ENCODE peak calls at places on chromosomes 12 and 14, in nine cellular contexts. One of them, this sample, is unnamed.

GRCh38 chr12:43306066-43306465 is 245.9 kb downstream of the ADAMTS20 start:
- DNase-seq in fibroblast of the aortic adventitia: peak
- DNase-seq in bronchial epithelial cell: peak
- DNase-seq in kidney: no peak
- DNase-seq in glutamatergic neuron: no peak
- DNase-seq in CD4-positive, alpha-beta T cell: no peak
- DNase-seq in progenitor cell of endocrine pancreas: no peak
- DNase-seq in dorsolateral prefrontal cortex: no peak
- DNase-seq in RWPE1: peak
- DNase-seq in this sample: no peak

GRCh38 chr12:52243264-52243773 is 10.3 kb downstream of the KRT7 start:
- DNase-seq in fibroblast of the aortic adventitia: peak
- DNase-seq in bronchial epithelial cell: peak
- DNase-seq in kidney: no peak
- DNase-seq in glutamatergic neuron: no peak
- DNase-seq in CD4-positive, alpha-beta T cell: no peak
- DNase-seq in progenitor cell of endocrine pancreas: no peak
- DNase-seq in dorsolateral prefrontal cortex: no peak
- DNase-seq in RWPE1: no peak
- DNase-seq in this sample: no peak

GRCh38 chr12:32290411-32290810 is 108.9 kb upstream of the FGD4 start:
- DNase-seq in fibroblast of the aortic adventitia: peak
- DNase-seq in bronchial epithelial cell: peak
- DNase-seq in kidney: no peak
- DNase-seq in glutamatergic neuron: no peak
- DNase-seq in CD4-positive, alpha-beta T cell: no peak
- DNase-seq in progenitor cell of endocrine pancreas: no peak
- DNase-seq in dorsolateral prefrontal cortex: no peak
- DNase-seq in RWPE1: peak
- DNase-seq in this sample: no peak

GRCh38 chr12:503111-503761 is 43.5 kb downstream of the B4GALNT3 start:
- DNase-seq in fibroblast of the aortic adventitia: no peak
- DNase-seq in bronchial epithelial cell: peak
- DNase-seq in kidney: peak
- DNase-seq in glutamatergic neuron: no peak
- DNase-seq in CD4-positive, alpha-beta T cell: no peak
- DNase-seq in progenitor cell of endocrine pancreas: peak
- DNase-seq in dorsolateral prefrontal cortex: no peak
- DNase-seq in RWPE1: peak
- DNase-seq in this sample: no peak

GRCh38 chr12:12986775-12987332 is 13.2 kb downstream of the HEBP1 start:
- DNase-seq in fibroblast of the aortic adventitia: no peak
- DNase-seq in bronchial epithelial cell: no peak
- DNase-seq in kidney: no peak
- DNase-seq in glutamatergic neuron: no peak
- DNase-seq in CD4-positive, alpha-beta T cell: no peak
- DNase-seq in progenitor cell of endocrine pancreas: no peak
- DNase-seq in dorsolateral prefrontal cortex: no peak
- DNase-seq in RWPE1: no peak
- DNase-seq in this sample: no peak

GRCh38 chr12:61414470-61414869 is 845.7 kb upstream of the USP15 start:
- DNase-seq in fibroblast of the aortic adventitia: no peak
- DNase-seq in bronchial epithelial cell: peak
- DNase-seq in kidney: no peak
- DNase-seq in glutamatergic neuron: no peak
- DNase-seq in CD4-positive, alpha-beta T cell: no peak
- DNase-seq in progenitor cell of endocrine pancreas: no peak
- DNase-seq in dorsolateral prefrontal cortex: no peak
- DNase-seq in RWPE1: no peak
- DNase-seq in this sample: no peak

GRCh38 chr14:92880851-92881250 is 42.1 kb upstream of the CHGA start:
- DNase-seq in fibroblast of the aortic adventitia: peak
- DNase-seq in bronchial epithelial cell: peak
- DNase-seq in kidney: no peak
- DNase-seq in glutamatergic neuron: no peak
- DNase-seq in CD4-positive, alpha-beta T cell: no peak
- DNase-seq in progenitor cell of endocrine pancreas: no peak
- DNase-seq in dorsolateral prefrontal cortex: no peak
- DNase-seq in RWPE1: peak
- DNase-seq in this sample: no peak

GRCh38 chr12:32947203-32947795 is 50.7 kb upstream of the PKP2 start:
- DNase-seq in fibroblast of the aortic adventitia: peak
- DNase-seq in bronchial epithelial cell: peak
- DNase-seq in kidney: no peak
- DNase-seq in glutamatergic neuron: no peak
- DNase-seq in CD4-positive, alpha-beta T cell: no peak
- DNase-seq in progenitor cell of endocrine pancreas: no peak
- DNase-seq in dorsolateral prefrontal cortex: no peak
- DNase-seq in RWPE1: peak
- DNase-seq in this sample: no peak

GRCh38 chr12:4555804-4556203 is 6.2 kb upstream of the DYRK4 start:
- DNase-seq in fibroblast of the aortic adventitia: peak
- DNase-seq in bronchial epithelial cell: peak
- DNase-seq in kidney: no peak
- DNase-seq in glutamatergic neuron: no peak
- DNase-seq in CD4-positive, alpha-beta T cell: no peak
- DNase-seq in progenitor cell of endocrine pancreas: no peak
- DNase-seq in dorsolateral prefrontal cortex: no peak
- DNase-seq in RWPE1: no peak
- DNase-seq in this sample: no peak

GRCh38 chr14:21001218-21001617 is 2.1 kb downstream of the SLC39A2 start:
- DNase-seq in fibroblast of the aortic adventitia: no peak
- DNase-seq in bronchial epithelial cell: no peak
- DNase-seq in kidney: no peak
- DNase-seq in glutamatergic neuron: no peak
- DNase-seq in CD4-positive, alpha-beta T cell: no peak
- DNase-seq in progenitor cell of endocrine pancreas: no peak
- DNase-seq in dorsolateral prefrontal cortex: no peak
- DNase-seq in RWPE1: no peak
- DNase-seq in this sample: no peak

GRCh38 chr12:41521872-41522379 is 333.8 kb downstream of the PDZRN4 start:
- DNase-seq in fibroblast of the aortic adventitia: peak
- DNase-seq in bronchial epithelial cell: peak
- DNase-seq in kidney: no peak
- DNase-seq in glutamatergic neuron: no peak
- DNase-seq in CD4-positive, alpha-beta T cell: no peak
- DNase-seq in progenitor cell of endocrine pancreas: no peak
- DNase-seq in dorsolateral prefrontal cortex: no peak
- DNase-seq in RWPE1: peak
- DNase-seq in this sample: no peak

GRCh38 chr14:53536446-53536845 is 383.3 kb upstream of the DDHD1 start:
- DNase-seq in fibroblast of the aortic adventitia: no peak
- DNase-seq in bronchial epithelial cell: no peak
- DNase-seq in kidney: no peak
- DNase-seq in glutamatergic neuron: no peak
- DNase-seq in CD4-positive, alpha-beta T cell: no peak
- DNase-seq in progenitor cell of endocrine pancreas: no peak
- DNase-seq in dorsolateral prefrontal cortex: no peak
- DNase-seq in RWPE1: no peak
- DNase-seq in this sample: no peak

GRCh38 chr14:53539489-53540126 is 386.5 kb upstream of the DDHD1 start:
- DNase-seq in fibroblast of the aortic adventitia: peak
- DNase-seq in bronchial epithelial cell: peak
- DNase-seq in kidney: peak
- DNase-seq in glutamatergic neuron: peak
- DNase-seq in CD4-positive, alpha-beta T cell: no peak
- DNase-seq in progenitor cell of endocrine pancreas: peak
- DNase-seq in dorsolateral prefrontal cortex: peak
- DNase-seq in RWPE1: peak
- DNase-seq in this sample: peak

GRCh38 chr14:53538316-53538851 is 385.3 kb upstream of the DDHD1 start:
- DNase-seq in fibroblast of the aortic adventitia: peak
- DNase-seq in bronchial epithelial cell: no peak
- DNase-seq in kidney: no peak
- DNase-seq in glutamatergic neuron: no peak
- DNase-seq in CD4-positive, alpha-beta T cell: no peak
- DNase-seq in progenitor cell of endocrine pancreas: no peak
- DNase-seq in dorsolateral prefrontal cortex: no peak
- DNase-seq in RWPE1: no peak
- DNase-seq in this sample: no peak

GRCh38 chr14:53534841-53535240 is 381.7 kb upstream of the DDHD1 start:
- DNase-seq in fibroblast of the aortic adventitia: no peak
- DNase-seq in bronchial epithelial cell: no peak
- DNase-seq in kidney: no peak
- DNase-seq in glutamatergic neuron: no peak
- DNase-seq in CD4-positive, alpha-beta T cell: no peak
- DNase-seq in progenitor cell of endocrine pancreas: no peak
- DNase-seq in dorsolateral prefrontal cortex: no peak
- DNase-seq in RWPE1: no peak
- DNase-seq in this sample: no peak

GRCh38 chr14:53537421-53538315 is 384.5 kb upstream of the DDHD1 start:
- DNase-seq in fibroblast of the aortic adventitia: peak
- DNase-seq in bronchial epithelial cell: no peak
- DNase-seq in kidney: no peak
- DNase-seq in glutamatergic neuron: no peak
- DNase-seq in CD4-positive, alpha-beta T cell: no peak
- DNase-seq in progenitor cell of endocrine pancreas: no peak
- DNase-seq in dorsolateral prefrontal cortex: no peak
- DNase-seq in RWPE1: no peak
- DNase-seq in this sample: no peak
- TF ChIP-seq CTCF in fibroblast of the aortic adventitia: no peak
- TF ChIP-seq CTCF in bronchial epithelial cell: no peak
- TF ChIP-seq CTCF in kidney: no peak
- TF ChIP-seq CTCF in glutamatergic neuron: no peak
- TF ChIP-seq CTCF in CD4-positive, alpha-beta T cell: no peak
- TF ChIP-seq CTCF in progenitor cell of endocrine pancreas: no peak
- TF ChIP-seq CTCF in dorsolateral prefrontal cortex: no peak
- TF ChIP-seq CTCF in RWPE1: no peak
- TF ChIP-seq CTCF in this sample: no peak

GRCh38 chr14:104252256-104253215 is 114.1 kb downstream of the KIF26A start:
- DNase-seq in fibroblast of the aortic adventitia: no peak
- DNase-seq in bronchial epithelial cell: no peak
- DNase-seq in kidney: peak
- DNase-seq in glutamatergic neuron: peak
- DNase-seq in CD4-positive, alpha-beta T cell: no peak
- DNase-seq in progenitor cell of endocrine pancreas: no peak
- DNase-seq in dorsolateral prefrontal cortex: peak
- DNase-seq in RWPE1: no peak
- DNase-seq in this sample: peak
- TF ChIP-seq CTCF in fibroblast of the aortic adventitia: no peak
- TF ChIP-seq CTCF in bronchial epithelial cell: no peak
- TF ChIP-seq CTCF in kidney: no peak
- TF ChIP-seq CTCF in glutamatergic neuron: no peak
- TF ChIP-seq CTCF in CD4-positive, alpha-beta T cell: no peak
- TF ChIP-seq CTCF in progenitor cell of endocrine pancreas: peak
- TF ChIP-seq CTCF in dorsolateral prefrontal cortex: no peak
- TF ChIP-seq CTCF in RWPE1: no peak
- TF ChIP-seq CTCF in this sample: no peak

GRCh38 chr12:53961025-53961761 is 6.5 kb downstream of the HOXC12 start:
- DNase-seq in fibroblast of the aortic adventitia: no peak
- DNase-seq in bronchial epithelial cell: no peak
- DNase-seq in kidney: peak
- DNase-seq in glutamatergic neuron: peak
- DNase-seq in CD4-positive, alpha-beta T cell: no peak
- DNase-seq in progenitor cell of endocrine pancreas: peak
- DNase-seq in dorsolateral prefrontal cortex: no peak
- DNase-seq in RWPE1: no peak
- DNase-seq in this sample: no peak
- TF ChIP-seq CTCF in fibroblast of the aortic adventitia: no peak
- TF ChIP-seq CTCF in bronchial epithelial cell: no peak
- TF ChIP-seq CTCF in kidney: no peak
- TF ChIP-seq CTCF in glutamatergic neuron: peak
- TF ChIP-seq CTCF in CD4-positive, alpha-beta T cell: no peak
- TF ChIP-seq CTCF in progenitor cell of endocrine pancreas: peak
- TF ChIP-seq CTCF in dorsolateral prefrontal cortex: no peak
- TF ChIP-seq CTCF in RWPE1: no peak
- TF ChIP-seq CTCF in this sample: no peak

DNA sequence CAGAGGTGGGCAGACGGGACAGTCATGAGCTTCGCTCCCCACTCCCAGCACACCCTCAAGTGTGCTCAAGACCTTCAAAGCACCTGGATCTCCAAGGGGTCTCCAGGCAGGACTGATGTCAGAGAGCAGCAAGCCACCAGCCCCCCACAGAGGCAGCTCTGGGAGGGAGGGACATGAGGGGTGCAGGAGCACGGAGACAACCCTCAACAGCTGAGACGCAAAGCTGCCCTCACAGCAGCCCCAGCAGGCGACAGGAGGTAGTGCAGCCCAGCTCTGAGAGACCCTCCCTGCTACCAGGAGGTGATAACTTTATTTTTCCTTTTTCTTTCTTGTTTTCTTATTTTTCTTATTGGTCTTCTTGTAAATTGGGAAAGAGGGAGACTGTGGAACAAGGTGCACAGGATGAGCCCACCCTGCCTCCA is 17.9 kb downstream of the SIVA1 start:
- DNase-seq in fibroblast of the aortic adventitia: no peak
- DNase-seq in bronchial epithelial cell: no peak
- DNase-seq in kidney: no peak
- DNase-seq in glutamatergic neuron: no peak
- DNase-seq in CD4-positive, alpha-beta T cell: no peak
- DNase-seq in progenitor cell of endocrine pancreas: no peak
- DNase-seq in dorsolateral prefrontal cortex: no peak
- DNase-seq in RWPE1: no peak
- DNase-seq in this sample: no peak
- TF ChIP-seq CTCF in fibroblast of the aortic adventitia: peak
- TF ChIP-seq CTCF in bronchial epithelial cell: peak
- TF ChIP-seq CTCF in kidney: peak
- TF ChIP-seq CTCF in glutamatergic neuron: peak
- TF ChIP-seq CTCF in CD4-positive, alpha-beta T cell: no peak
- TF ChIP-seq CTCF in progenitor cell of endocrine pancreas: peak
- TF ChIP-seq CTCF in dorsolateral prefrontal cortex: peak
- TF ChIP-seq CTCF in RWPE1: peak
- TF ChIP-seq CTCF in this sample: peak

GRCh38 chr14:58272589-58273372 is 25.6 kb upstream of the ARID4A start:
- DNase-seq in fibroblast of the aortic adventitia: peak
- DNase-seq in bronchial epithelial cell: peak
- DNase-seq in kidney: no peak
- DNase-seq in glutamatergic neuron: no peak
- DNase-seq in CD4-positive, alpha-beta T cell: no peak
- DNase-seq in progenitor cell of endocrine pancreas: no peak
- DNase-seq in dorsolateral prefrontal cortex: no peak
- DNase-seq in RWPE1: no peak
- DNase-seq in this sample: no peak
- TF ChIP-seq CTCF in fibroblast of the aortic adventitia: peak
- TF ChIP-seq CTCF in bronchial epithelial cell: peak
- TF ChIP-seq CTCF in kidney: no peak
- TF ChIP-seq CTCF in glutamatergic neuron: no peak
- TF ChIP-seq CTCF in CD4-positive, alpha-beta T cell: no peak
- TF ChIP-seq CTCF in progenitor cell of endocrine pancreas: peak
- TF ChIP-seq CTCF in dorsolateral prefrontal cortex: no peak
- TF ChIP-seq CTCF in RWPE1: no peak
- TF ChIP-seq CTCF in this sample: no peak

DNA sequence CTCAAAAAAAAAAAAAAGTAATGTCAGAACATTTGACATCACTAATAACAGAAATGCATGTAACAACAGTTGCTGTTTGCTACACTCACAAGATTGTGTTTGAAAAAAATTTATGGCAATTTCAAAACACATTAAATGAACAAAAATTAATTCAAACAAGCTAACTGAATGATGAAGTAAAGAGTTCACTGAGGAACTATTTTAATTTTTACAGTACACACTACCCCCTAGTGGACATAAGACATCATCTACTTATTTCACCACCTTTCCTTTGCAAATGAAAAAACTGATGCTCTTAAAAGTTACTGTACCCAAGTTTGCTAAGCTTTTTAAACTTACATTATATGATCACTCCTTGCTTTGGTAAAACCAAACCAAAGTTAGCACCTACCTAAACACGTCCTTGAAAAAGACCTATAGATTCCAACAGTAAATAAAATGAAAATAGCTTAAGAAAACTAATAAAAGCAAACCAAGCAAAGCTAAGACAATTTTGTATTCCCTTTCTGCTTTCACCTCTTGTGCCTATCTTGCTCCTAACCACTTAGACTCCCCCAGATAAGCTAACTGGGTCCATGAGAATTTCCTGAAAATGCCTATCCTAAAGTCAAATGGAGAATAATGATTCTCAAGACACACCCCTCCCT is 22.2 kb downstream of the UBE2N start:
- DNase-seq in fibroblast of the aortic adventitia: peak
- DNase-seq in bronchial epithelial cell: peak
- DNase-seq in kidney: no peak
- DNase-seq in glutamatergic neuron: no peak
- DNase-seq in CD4-positive, alpha-beta T cell: no peak
- DNase-seq in progenitor cell of endocrine pancreas: no peak
- DNase-seq in dorsolateral prefrontal cortex: no peak
- DNase-seq in RWPE1: peak
- DNase-seq in this sample: no peak
- TF ChIP-seq CTCF in fibroblast of the aortic adventitia: peak
- TF ChIP-seq CTCF in bronchial epithelial cell: peak
- TF ChIP-seq CTCF in kidney: peak
- TF ChIP-seq CTCF in glutamatergic neuron: peak
- TF ChIP-seq CTCF in CD4-positive, alpha-beta T cell: peak
- TF ChIP-seq CTCF in progenitor cell of endocrine pancreas: peak
- TF ChIP-seq CTCF in dorsolateral prefrontal cortex: peak
- TF ChIP-seq CTCF in RWPE1: peak
- TF ChIP-seq CTCF in this sample: peak